ENCODE peak calls at places on chromosomes 16 and 17, in ten cellular contexts. Q is NCI-H1694, X is NCI-H2227 treated with DMSO at 0.1 percent for 48 hours, R is T-helper 1 cell, D is adipocyte, W is adrenal gland, L is EL, S is hippocampal formation, H is GM12865, J is NCI-H69. C is an unnamed sample.

GRCh38 chr16:30183961-30184429 is 593 bp downstream of the CORO1A start:
- DNase-seq in W (peak; percentile 17), R (peak; percentile 70), Q (no peak), S (no peak), H (peak; percentile 94), D (no peak), L (no peak), J (peak; percentile 56), X (no peak), C (no peak)

GRCh38 chr17:83096401-83097220 is 17.2 kb downstream of the METRNL start:
- DNase-seq in D (no peak), R (no peak), J (no peak), X (no peak), S (no peak), H (no peak), W (no peak), L (no peak), Q (no peak), C (no peak)

GRCh38 chr16:17635183-17635582 is 164.4 kb upstream of the XYLT1 start:
- DNase-seq in D (no peak), S (no peak), L (no peak), J (no peak), Q (no peak), R (no peak), H (no peak), X (no peak), W (no peak), C (no peak)

GRCh38 chr16:20023190-20023589 is 50.5 kb downstream of the GPR139 start:
- DNase-seq in L (no peak), S (no peak), J (no peak), D (peak; percentile 15), H (peak; percentile 13), W (no peak), X (no peak), Q (no peak), R (no peak), C (no peak)

GRCh38 chr17:81204578-81204977 is 18.2 kb downstream of the CEP131 start:
- DNase-seq in R (no peak), H (no peak), L (no peak), W (no peak), D (no peak), S (no peak), J (no peak), X (no peak), Q (no peak), C (no peak)

GRCh38 chr16:50210266-50211038 is 55.9 kb upstream of the ADCY7 start:
- DNase-seq in R (peak; percentile 39), J (peak; percentile 65), L (peak; percentile 84), Q (peak; percentile 81), W (peak; percentile 89), H (peak; percentile 84), D (peak; percentile 94), X (peak; percentile 47), S (peak; percentile 78), C (peak; percentile 53)

GRCh38 chr16:83338941-83339340 is 468.8 kb upstream of the HSBP1 start:
- DNase-seq in J (peak; percentile 62), W (no peak), D (peak; percentile 16), L (peak; percentile 40), S (no peak), X (no peak), Q (no peak), R (no peak), H (no peak), C (no peak)

GRCh38 chr17:38864636-38865398 is 5.0 kb upstream of the LASP1 start:
- DNase-seq in W (no peak), R (no peak), S (no peak), L (peak; percentile 75), Q (peak; percentile 49), J (peak; percentile 63), X (peak; percentile 47), H (no peak), D (no peak), C (no peak)

GRCh38 chr17:77288115-77288619 is 147.4 kb downstream of the SEC14L1 start:
- DNase-seq in D (no peak), J (no peak), X (no peak), S (no peak), Q (no peak), H (no peak), R (no peak), W (no peak), L (no peak), C (no peak)

GRCh38 chr17:81712468-81713003 is 452 bp downstream of the SLC25A10 start:
- DNase-seq in Q (no peak), W (no peak), D (peak; percentile 59), H (no peak), R (no peak), J (peak; percentile 63), X (no peak), S (no peak), L (peak; percentile 45), C (no peak)

GRCh38 chr17:52147872-52148271 is 10.6 kb downstream of the CA10 start:
- DNase-seq in S (no peak), X (no peak), Q (no peak), L (no peak), R (no peak), W (no peak), D (no peak), H (peak; percentile 41), J (no peak), C (no peak)

GRCh38 chr17:61414936-61415251 is 15.3 kb downstream of the TBX2 start:
- DNase-seq in L (no peak), Q (no peak), J (no peak), D (no peak), S (no peak), R (no peak), X (no peak), H (no peak), W (no peak), C (no peak)

GRCh38 chr16:2596747-2597559 is 59.1 kb downstream of the PDPK1 start:
- DNase-seq in R (no peak), W (no peak), J (no peak), H (no peak), L (no peak), X (no peak), D (no peak), Q (no peak), S (no peak), C (no peak)

GRCh38 chr17:35146214-35146833 is 1.3 kb upstream of the UNC45B start:
- DNase-seq in H (no peak), L (no peak), X (no peak), Q (no peak), J (no peak), R (no peak), W (no peak), S (no peak), D (no peak), C (no peak)

GRCh38 chr17:50507871-50508572 is at the start of gene MYCBPAP:
- DNase-seq in X (peak; percentile 81), W (peak; percentile 86), J (peak; percentile 93), R (peak; percentile 76), S (peak; percentile 62), H (peak; percentile 91), D (peak; percentile 93), Q (no peak), L (peak; percentile 72), C (no peak)

GRCh38 chr16:1786242-1787055 is 3.7 kb downstream of the NUBP2 start:
- DNase-seq in D (no peak), J (no peak), Q (no peak), R (peak; percentile 1), L (no peak), X (no peak), S (no peak), H (no peak), W (peak; percentile 24), C (no peak)

GRCh38 chr16:81558077-81558443 is 113.5 kb downstream of the CMIP start:
- DNase-seq in X (no peak), S (no peak), L (no peak), H (no peak), W (no peak), Q (no peak), D (no peak), R (no peak), J (no peak), C (no peak)

GRCh38 chr17:44604149-44605115 is 47.1 kb downstream of the FZD2 start:
- DNase-seq in W (no peak), L (no peak), J (no peak), H (no peak), Q (no peak), D (peak; percentile 23), S (no peak), X (no peak), R (no peak), C (peak; percentile 57)

GRCh38 chr17:57295526-57296023 is 39.3 kb downstream of the MSI2 start:
- DNase-seq in Q (no peak), J (peak; percentile 88), H (no peak), W (no peak), D (peak; percentile 20), S (no peak), L (peak; percentile 70), X (no peak), R (no peak), C (peak; percentile 41)